ENCODE peak calls at places on chromosomes 7 and 10, in nine cellular contexts. Q, W, I, J, D, F, U, Y and O are unnamed samples.

GRCh38 chr7:96169439-96169838 is 152.5 kb downstream of the SLC25A13 start:
- DNase-seq in Q (no peak), W (peak; percentile 2), I (no peak), J (no peak), D (no peak), F (no peak), U (no peak), Y (no peak), O (no peak)

GRCh38 chr10:94219829-94220228 is 142.9 kb downstream of the NOC3L start:
- DNase-seq in Q (peak; percentile 70), W (peak; percentile 57), I (no peak), J (no peak), D (no peak), F (no peak), U (no peak), Y (no peak), O (no peak)

GRCh38 chr7:114021135-114021534 is 102.3 kb upstream of the PPP1R3A start:
- DNase-seq in Q (no peak), W (peak; percentile 27), I (no peak), J (no peak), D (no peak), F (no peak), U (no peak), Y (no peak), O (no peak)

GRCh38 chr10:104337527-104337984 is 709 bp downstream of the ITPRIP start:
- DNase-seq in Q (no peak), W (peak; percentile 42), I (no peak), J (peak; percentile 38), D (no peak), F (no peak), U (no peak), Y (no peak), O (no peak)

GRCh38 chr10:86642021-86642420 is 12.3 kb upstream of the OPN4 start:
- DNase-seq in Q (no peak), W (no peak), I (no peak), J (no peak), D (no peak), F (no peak), U (no peak), Y (no peak), O (no peak)

GRCh38 chr7:99639267-99639666 is 22.5 kb downstream of the ZSCAN25 start:
- DNase-seq in Q (no peak), W (no peak), I (no peak), J (no peak), D (no peak), F (no peak), U (no peak), Y (no peak), O (no peak)

GRCh38 chr10:31345886-31346285 is 26.9 kb downstream of the ZEB1 start:
- DNase-seq in Q (no peak), W (no peak), I (no peak), J (no peak), D (no peak), F (no peak), U (no peak), Y (no peak), O (no peak)

GRCh38 chr7:1961776-1962276 is 270.9 kb downstream of the MAD1L1 start:
- DNase-seq in Q (no peak), W (peak; percentile 91), I (peak; percentile 76), J (no peak), D (no peak), F (no peak), U (no peak), Y (peak; percentile 75), O (no peak)

DNA sequence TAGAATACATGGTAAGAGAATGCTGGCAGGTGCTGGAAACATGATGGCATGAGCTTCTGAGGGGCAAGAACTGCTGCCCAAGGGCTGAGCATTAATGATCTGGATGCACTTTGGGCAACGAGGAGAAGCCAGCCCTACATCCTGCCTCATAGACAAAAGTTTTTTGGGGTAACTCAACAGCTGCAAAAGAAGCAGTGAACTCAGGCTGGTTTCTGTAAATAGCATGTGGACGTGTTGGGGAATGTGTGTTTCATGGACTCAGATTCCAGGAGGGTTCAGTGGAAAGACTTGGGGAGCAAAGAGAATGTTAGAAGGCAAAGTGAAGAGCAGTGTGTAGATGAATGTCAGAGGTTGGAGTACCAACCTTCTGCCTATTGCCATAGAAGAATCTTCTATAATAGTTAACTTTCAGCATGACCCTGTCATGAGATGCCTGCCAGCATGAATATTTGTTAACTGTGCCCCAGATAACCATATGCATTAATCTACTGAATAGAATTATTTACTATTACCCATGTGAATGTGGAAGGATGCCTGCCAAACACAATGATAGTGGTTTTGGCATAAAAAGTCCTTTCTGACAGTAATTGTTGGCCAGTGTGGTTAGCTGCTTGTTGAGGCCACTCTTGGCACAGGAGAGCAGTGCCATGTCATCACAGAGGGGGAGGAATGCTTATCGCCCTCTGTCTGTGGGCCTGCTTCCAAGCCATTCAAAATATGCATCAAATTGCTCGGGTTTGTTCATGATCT is 165.6 kb downstream of the WNT2 start:
- DNase-seq in Q (no peak), W (peak; percentile 91), I (peak; percentile 46), J (peak; percentile 56), D (no peak), F (peak; percentile 50), U (no peak), Y (peak; percentile 82), O (no peak)
- TF ChIP-seq CTCF in Q (peak; percentile 43), W (peak; percentile 37), I (peak; percentile 48), J (peak; percentile 4), D (no peak), F (no peak), U (no peak), Y (peak; percentile 42), O (no peak)

GRCh38 chr10:6273351-6273750 is 70.6 kb downstream of the PFKFB3 start:
- DNase-seq in Q (peak; percentile 27), W (no peak), I (no peak), J (no peak), D (no peak), F (no peak), U (no peak), Y (no peak), O (no peak)

GRCh38 chr10:6272126-6272525 is 69.4 kb downstream of the PFKFB3 start:
- DNase-seq in Q (no peak), W (no peak), I (no peak), J (no peak), D (no peak), F (no peak), U (no peak), Y (no peak), O (no peak)

GRCh38 chr10:6274040-6274439 is 71.3 kb downstream of the PFKFB3 start:
- DNase-seq in Q (no peak), W (peak; percentile 42), I (no peak), J (no peak), D (no peak), F (no peak), U (no peak), Y (no peak), O (no peak)

GRCh38 chr10:6274504-6274903 is 71.8 kb downstream of the PFKFB3 start:
- DNase-seq in Q (no peak), W (no peak), I (no peak), J (no peak), D (no peak), F (no peak), U (no peak), Y (no peak), O (no peak)

DNA sequence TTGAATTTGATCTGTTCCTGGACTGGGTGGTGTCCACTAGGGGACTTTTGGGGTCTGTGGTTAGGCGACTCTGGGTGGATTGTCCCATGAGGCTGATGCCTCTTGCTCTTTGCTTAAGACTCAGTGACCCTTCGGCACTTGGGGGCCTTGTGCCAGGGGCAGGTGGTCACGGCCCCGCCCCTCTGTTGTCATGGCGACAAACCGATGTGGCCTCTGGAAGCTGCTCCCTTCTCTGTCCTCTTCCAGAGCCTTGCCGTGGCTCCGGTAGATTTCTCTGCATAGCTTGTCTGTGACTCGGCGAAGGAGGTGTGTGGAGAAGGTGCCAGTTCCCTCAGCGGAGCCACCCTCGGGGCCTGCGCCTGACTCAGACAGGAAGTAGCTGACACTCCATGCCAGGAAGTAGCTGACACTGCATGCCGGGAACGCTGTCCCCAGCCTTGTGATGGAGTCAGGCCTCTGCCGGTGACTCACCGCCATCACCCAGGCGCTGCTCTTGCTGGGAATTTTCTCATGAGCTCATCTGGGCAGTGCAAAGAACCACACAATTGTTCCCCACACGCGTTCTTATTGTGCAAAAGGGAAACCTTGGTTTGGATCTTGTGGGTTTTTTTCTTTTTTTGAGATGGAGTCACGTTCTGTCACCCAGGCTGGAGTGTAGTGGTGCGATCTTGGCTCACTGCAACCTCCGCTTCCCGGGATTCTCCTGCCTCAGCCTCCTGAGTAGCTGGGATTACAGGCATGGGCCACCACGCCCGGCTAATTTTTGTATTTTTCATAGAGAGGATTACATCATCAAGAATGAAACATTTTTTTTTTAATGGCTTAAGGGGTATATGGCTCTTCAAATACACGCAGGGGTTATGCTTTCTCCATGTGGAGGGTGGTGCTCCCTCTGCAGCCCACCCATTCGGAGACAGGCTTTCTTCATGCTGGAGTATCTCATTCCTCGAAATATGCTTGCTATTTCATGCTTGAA is 72.6 kb downstream of the PFKFB3 start:
- DNase-seq in Q (no peak), W (peak; percentile 97), I (peak; percentile 97), J (peak; percentile 76), D (peak; percentile 12), F (peak; percentile 56), U (peak; percentile 94), Y (peak; percentile 92), O (no peak)
- TF ChIP-seq CTCF in Q (no peak), W (no peak), I (peak; percentile 20), J (no peak), D (no peak), F (no peak), U (no peak), Y (no peak), O (no peak)

GRCh38 chr7:149197675-149198074 is 2.3 kb downstream of the ZNF282 start:
- DNase-seq in Q (no peak), W (no peak), I (no peak), J (no peak), D (no peak), F (no peak), U (peak; percentile 11), Y (no peak), O (no peak)

GRCh38 chr7:149196151-149196704 is 882 bp downstream of the ZNF282 start:
- DNase-seq in Q (peak; percentile 23), W (peak; percentile 28), I (no peak), J (no peak), D (no peak), F (no peak), U (peak; percentile 53), Y (no peak), O (no peak)

GRCh38 chr7:149194799-149195179 is 557 bp upstream of the ZNF282 start:
- DNase-seq in Q (no peak), W (no peak), I (no peak), J (no peak), D (no peak), F (no peak), U (peak; percentile 39), Y (no peak), O (no peak)

GRCh38 chr7:149196705-149197171 is 1.4 kb downstream of the ZNF282 start:
- DNase-seq in Q (peak; percentile 12), W (peak; percentile 64), I (no peak), J (no peak), D (no peak), F (no peak), U (peak; percentile 58), Y (no peak), O (no peak)

DNA sequence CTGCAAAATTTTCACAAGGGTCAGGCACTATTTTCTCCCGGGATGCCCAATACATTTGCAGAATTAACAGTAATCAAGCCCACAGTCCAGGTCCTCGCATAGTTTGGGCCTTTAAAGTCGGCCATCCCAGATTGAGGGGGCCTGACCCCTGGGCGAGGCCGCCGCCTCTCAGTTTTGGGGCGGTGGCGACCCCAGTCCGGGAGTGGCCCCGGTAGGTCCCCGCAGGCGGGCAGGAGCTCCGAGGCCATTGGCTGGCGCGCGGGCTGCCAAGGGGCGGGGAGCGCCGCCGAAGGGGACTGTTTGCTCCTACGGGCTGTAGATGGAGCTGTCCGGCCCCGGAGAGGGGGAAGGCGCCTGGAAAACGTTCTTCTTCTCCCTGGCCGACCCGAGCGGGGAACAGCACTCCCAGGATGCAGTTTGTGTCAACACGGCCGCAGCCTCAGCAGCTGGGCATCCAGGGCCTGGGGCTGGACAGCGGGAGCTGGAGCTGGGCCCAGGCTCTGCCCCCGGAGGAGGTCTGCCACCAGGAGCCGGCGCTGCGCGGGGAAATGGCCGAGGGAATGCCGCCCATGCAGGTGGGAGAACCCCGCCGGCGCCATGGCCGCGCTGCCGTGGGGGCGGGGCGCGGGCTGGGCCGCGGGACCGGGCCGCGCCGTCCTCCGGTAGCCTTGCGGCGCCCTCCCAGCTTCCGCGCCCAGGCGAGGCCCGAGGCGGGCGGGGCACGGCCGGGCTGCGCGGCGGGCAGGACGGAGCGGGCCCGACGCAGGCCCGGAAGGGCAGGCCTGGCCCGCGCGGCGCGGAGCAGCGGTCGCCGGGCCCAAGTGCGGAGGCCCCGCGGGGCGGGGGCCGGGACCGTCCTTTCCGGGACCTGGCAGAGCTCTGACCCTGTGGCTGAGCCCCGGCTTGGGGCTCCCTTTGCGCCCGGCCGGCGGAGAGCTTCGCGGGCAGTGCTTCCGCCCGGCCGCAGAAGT is at the start of gene ZNF282:
- DNase-seq in Q (peak; percentile 94), W (peak; percentile 97), I (peak; percentile 44), J (peak; percentile 92), D (peak; percentile 82), F (peak; percentile 92), U (peak; percentile 94), Y (peak; percentile 46), O (peak; percentile 72)
- TF ChIP-seq CTCF in Q (peak; percentile 72), W (peak; percentile 76), I (peak; percentile 84), J (peak; percentile 73), D (peak; percentile 68), F (peak; percentile 45), U (no peak), Y (peak; percentile 85), O (no peak)

GRCh38 chr7:151122276-151122675 is 36.0 kb downstream of the AGAP3 start:
- DNase-seq in Q (no peak), W (no peak), I (no peak), J (no peak), D (no peak), F (no peak), U (no peak), Y (no peak), O (no peak)
- TF ChIP-seq CTCF in Q (no peak), W (no peak), I (no peak), J (no peak), D (no peak), F (no peak), U (no peak), Y (peak; percentile 10), O (no peak)